ENCODE peak calls at places on chromosomes 2 and 18, in four cellular contexts. One of them, this sample, is unnamed.

GRCh38 chr2:238476258-238476657 is 49.5 kb downstream of the ASB1 start:
- DNase-seq in GM23338: no peak
- DNase-seq in WERI-Rb-1: no peak
- DNase-seq in astrocyte of the cerebellum: no peak
- DNase-seq in this sample: no peak

GRCh38 chr18:38948436-38948835 is 1382.8 kb upstream of the CELF4 start:
- DNase-seq in GM23338: no peak
- DNase-seq in WERI-Rb-1: no peak
- DNase-seq in astrocyte of the cerebellum: no peak
- DNase-seq in this sample: no peak

GRCh38 chr2:106995560-106995959 is 109.6 kb upstream of the ST6GAL2 start:
- DNase-seq in GM23338: no peak
- DNase-seq in WERI-Rb-1: no peak
- DNase-seq in astrocyte of the cerebellum: no peak
- DNase-seq in this sample: no peak

GRCh38 chr2:42286268-42286946 is 74.6 kb downstream of the COX7A2L start:
- DNase-seq in astrocyte of the cerebellum: no peak
- DNase-seq in GM23338: no peak
- DNase-seq in WERI-Rb-1: no peak
- DNase-seq in this sample: no peak

GRCh38 chr2:115654362-115654761 is 1211.9 kb downstream of the DPP10 start:
- DNase-seq in GM23338: no peak
- DNase-seq in WERI-Rb-1: no peak
- DNase-seq in astrocyte of the cerebellum: no peak
- DNase-seq in this sample: no peak

GRCh38 chr18:77108001-77108692 is 24.4 kb downstream of the MBP start:
- DNase-seq in astrocyte of the cerebellum: peak; percentile 50
- DNase-seq in GM23338: no peak
- DNase-seq in WERI-Rb-1: peak; percentile 70
- DNase-seq in this sample: no peak

GRCh38 chr2:30379481-30379880 is 67.6 kb upstream of the LCLAT1 start:
- DNase-seq in astrocyte of the cerebellum: no peak
- DNase-seq in WERI-Rb-1: no peak
- DNase-seq in GM23338: no peak
- DNase-seq in this sample: no peak

GRCh38 chr18:2480536-2480935 is 90.8 kb downstream of the METTL4 start:
- DNase-seq in GM23338: no peak
- DNase-seq in astrocyte of the cerebellum: no peak
- DNase-seq in WERI-Rb-1: no peak
- DNase-seq in this sample: no peak

GRCh38 chr2:67600946-67601345 is 203.8 kb downstream of the ETAA1 start:
- DNase-seq in astrocyte of the cerebellum: no peak
- DNase-seq in WERI-Rb-1: no peak
- DNase-seq in GM23338: no peak
- DNase-seq in this sample: no peak

GRCh38 chr2:1546023-1546591 is 132.8 kb downstream of the TPO start:
- DNase-seq in astrocyte of the cerebellum: peak; percentile 22
- DNase-seq in WERI-Rb-1: peak; percentile 61
- DNase-seq in GM23338: peak; percentile 75
- DNase-seq in this sample: no peak

GRCh38 chr2:215960825-215961224 is 52.5 kb downstream of the MREG start:
- DNase-seq in GM23338: no peak
- DNase-seq in WERI-Rb-1: no peak
- DNase-seq in astrocyte of the cerebellum: no peak
- DNase-seq in this sample: no peak

GRCh38 chr2:215614296-215614695 is 178.4 kb upstream of the FN1 start:
- DNase-seq in astrocyte of the cerebellum: no peak
- DNase-seq in WERI-Rb-1: no peak
- DNase-seq in GM23338: no peak
- DNase-seq in this sample: no peak

GRCh38 chr18:79117380-79117779 is 48.2 kb downstream of the ATP9B start:
- DNase-seq in astrocyte of the cerebellum: no peak
- DNase-seq in GM23338: no peak
- DNase-seq in WERI-Rb-1: no peak
- DNase-seq in this sample: no peak

GRCh38 chr2:160581448-160581847 is 87.8 kb upstream of the RBMS1 start:
- DNase-seq in astrocyte of the cerebellum: no peak
- DNase-seq in GM23338: peak; percentile 68
- DNase-seq in WERI-Rb-1: peak; percentile 29
- DNase-seq in this sample: no peak

GRCh38 chr18:13223341-13224148 is 5.0 kb downstream of the LDLRAD4 start:
- DNase-seq in WERI-Rb-1: peak; percentile 65
- DNase-seq in GM23338: no peak
- DNase-seq in astrocyte of the cerebellum: no peak
- DNase-seq in this sample: no peak

GRCh38 chr18:34492652-34493051 is 217.4 kb upstream of the DTNA start:
- DNase-seq in astrocyte of the cerebellum: no peak
- DNase-seq in GM23338: peak; percentile 60
- DNase-seq in WERI-Rb-1: no peak
- DNase-seq in this sample: no peak

GRCh38 chr2:241901500-241902351 is 32.2 kb downstream of the RTP5 start:
- DNase-seq in WERI-Rb-1: no peak
- DNase-seq in GM23338: peak; percentile 77
- DNase-seq in astrocyte of the cerebellum: no peak
- DNase-seq in this sample: no peak

GRCh38 chr2:109261906-109262631 is 133.1 kb downstream of the SH3RF3 start:
- DNase-seq in astrocyte of the cerebellum: no peak
- DNase-seq in WERI-Rb-1: no peak
- DNase-seq in GM23338: no peak
- DNase-seq in this sample: no peak

GRCh38 chr18:29549759-29550158 is 1372.8 kb upstream of the CDH2 start:
- DNase-seq in astrocyte of the cerebellum: no peak
- DNase-seq in GM23338: no peak
- DNase-seq in WERI-Rb-1: no peak
- DNase-seq in this sample: no peak

GRCh38 chr2:111221701-111222100 is 101.0 kb downstream of the BCL2L11 start:
- DNase-seq in GM23338: no peak
- DNase-seq in astrocyte of the cerebellum: no peak
- DNase-seq in WERI-Rb-1: no peak
- DNase-seq in this sample: no peak

GRCh38 chr18:34942975-34943374 is 98.2 kb upstream of the MAPRE2 start:
- DNase-seq in WERI-Rb-1: no peak
- DNase-seq in GM23338: peak; percentile 43
- DNase-seq in astrocyte of the cerebellum: no peak
- DNase-seq in this sample: no peak

GRCh38 chr18:56402872-56403516 is 235.4 kb downstream of the TXNL1 start:
- DNase-seq in GM23338: no peak
- DNase-seq in astrocyte of the cerebellum: peak; percentile 71
- DNase-seq in WERI-Rb-1: no peak
- DNase-seq in this sample: no peak

GRCh38 chr2:24359701-24360049 is 661 bp downstream of the ITSN2 start:
- DNase-seq in GM23338: peak; percentile 52
- DNase-seq in astrocyte of the cerebellum: no peak
- DNase-seq in WERI-Rb-1: peak; percentile 42
- DNase-seq in this sample: no peak

GRCh38 chr2:111119004-111119846 is 1.5 kb upstream of the BCL2L11 start:
- DNase-seq in WERI-Rb-1: no peak
- DNase-seq in GM23338: peak; percentile 43
- DNase-seq in astrocyte of the cerebellum: no peak
- DNase-seq in this sample: no peak

DNA sequence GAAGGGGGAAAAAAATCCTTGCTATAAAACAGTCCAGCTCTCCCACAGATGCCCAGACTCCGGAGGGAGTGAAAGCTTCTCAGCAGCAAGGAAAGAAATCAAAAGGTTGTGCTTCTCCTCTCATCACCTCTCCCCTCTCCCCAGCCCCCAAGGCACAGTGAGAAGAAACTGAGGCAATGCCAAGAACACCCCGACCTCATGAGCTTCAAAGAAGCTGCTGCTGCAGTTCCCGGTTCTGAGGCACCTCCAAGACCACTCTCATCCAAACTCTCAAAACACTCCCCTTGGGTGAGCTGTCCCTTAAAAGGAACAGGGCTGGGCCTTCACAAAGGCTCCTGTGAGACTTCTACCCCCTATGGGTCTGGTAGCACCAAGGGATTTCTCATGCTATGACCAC is 62.0 kb upstream of the KLF7 start:
- DNase-seq in astrocyte of the cerebellum: no peak
- DNase-seq in GM23338: no peak
- DNase-seq in WERI-Rb-1: no peak
- DNase-seq in this sample: no peak
- H3K4me3 ChIP-seq in astrocyte of the cerebellum: no peak overlapping the region
- H3K4me3 ChIP-seq in GM23338: peak overlapping the region; percentile 18
- H3K4me3 ChIP-seq in WERI-Rb-1: no peak overlapping the region
- H3K4me3 ChIP-seq in this sample: no peak overlapping the region

DNA sequence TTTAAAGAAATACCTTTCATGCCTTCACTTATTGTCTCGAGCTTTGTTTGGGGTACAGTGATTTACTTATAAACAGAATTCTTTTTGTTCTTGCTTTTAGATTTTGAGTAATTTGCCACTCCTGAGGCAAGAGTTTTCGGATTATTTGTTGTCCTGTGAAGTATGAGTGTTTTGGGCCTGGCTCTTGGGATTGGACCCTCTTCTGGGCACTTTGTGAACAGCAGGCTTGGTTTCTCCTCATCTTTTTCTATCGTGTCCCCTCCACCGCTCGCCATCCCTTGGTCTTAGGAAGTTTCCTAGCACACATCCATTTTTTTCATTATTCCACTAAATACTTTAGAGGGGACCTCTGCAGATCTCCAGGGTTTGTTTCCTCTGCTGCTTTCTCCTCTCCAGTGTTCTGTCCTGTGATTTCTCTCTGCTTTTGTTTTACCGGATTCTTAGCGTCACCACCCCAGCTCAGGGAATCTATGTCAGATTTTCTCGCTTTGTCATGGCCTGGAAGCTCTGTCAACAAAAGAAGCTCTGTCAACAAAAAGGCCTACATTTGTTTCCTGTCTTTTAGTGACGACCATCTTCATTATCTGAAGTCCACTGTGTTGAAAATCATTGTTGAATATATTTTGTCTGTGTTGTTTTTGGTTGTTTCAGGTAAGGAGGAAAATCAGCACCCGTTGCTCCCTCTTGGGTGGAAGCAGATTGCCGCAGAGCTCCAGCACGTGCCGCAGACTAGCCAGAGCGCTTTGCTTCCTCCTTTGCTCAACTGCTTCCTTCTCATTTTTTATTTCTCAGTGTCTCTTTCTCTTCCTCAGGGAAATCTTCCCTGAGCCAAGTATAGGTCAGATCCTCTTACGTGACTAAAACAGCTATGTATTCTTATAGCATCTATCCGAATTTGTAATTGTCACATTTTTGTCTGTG is 27.8 kb downstream of the ANKRD62 start:
- DNase-seq in astrocyte of the cerebellum: no peak
- DNase-seq in GM23338: peak; percentile 88
- DNase-seq in WERI-Rb-1: no peak
- DNase-seq in this sample: no peak
- TF ChIP-seq CTCF in astrocyte of the cerebellum: peak; percentile 51
- TF ChIP-seq CTCF in GM23338: peak; percentile 41
- TF ChIP-seq CTCF in WERI-Rb-1: peak; percentile 43
- TF ChIP-seq CTCF in this sample: peak; percentile 40

GRCh38 chr2:211454684-211455083 is 898.3 kb downstream of the CPS1 start:
- DNase-seq in astrocyte of the cerebellum: no peak
- DNase-seq in GM23338: no peak
- DNase-seq in WERI-Rb-1: no peak
- DNase-seq in this sample: no peak
- H3K4me3 ChIP-seq in astrocyte of the cerebellum: no peak overlapping the region
- H3K4me3 ChIP-seq in GM23338: no peak overlapping the region
- H3K4me3 ChIP-seq in WERI-Rb-1: no peak overlapping the region
- H3K4me3 ChIP-seq in this sample: no peak overlapping the region

DNA sequence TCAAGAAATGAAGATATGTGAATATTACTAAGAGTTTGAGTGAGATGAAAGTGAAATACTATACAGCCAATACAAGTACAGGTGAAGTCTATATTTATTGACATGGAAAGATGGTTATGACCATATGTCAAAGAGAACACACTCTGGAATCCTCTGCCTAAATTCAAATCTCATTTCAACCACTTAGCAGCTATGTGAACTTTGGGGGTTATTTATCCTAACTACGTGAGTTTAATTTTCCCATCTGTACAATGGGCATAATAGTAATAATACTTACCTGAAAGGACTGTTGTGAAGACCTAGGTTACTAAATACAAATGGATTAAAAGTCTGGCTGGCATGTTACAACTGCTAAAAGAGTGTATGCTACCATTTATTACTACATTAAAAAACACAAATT is 79.6 kb downstream of the ROCK2 start:
- DNase-seq in GM23338: no peak
- DNase-seq in WERI-Rb-1: no peak
- DNase-seq in astrocyte of the cerebellum: no peak
- DNase-seq in this sample: no peak
- TF ChIP-seq CTCF in GM23338: no peak
- TF ChIP-seq CTCF in WERI-Rb-1: no peak
- TF ChIP-seq CTCF in astrocyte of the cerebellum: no peak
- TF ChIP-seq CTCF in this sample: no peak

GRCh38 chr18:5894613-5895299 is 566 bp downstream of the TMEM200C start:
- DNase-seq in astrocyte of the cerebellum: no peak
- DNase-seq in GM23338: peak; percentile 60
- DNase-seq in WERI-Rb-1: peak; percentile 8
- DNase-seq in this sample: no peak

GRCh38 chr18:5895886-5896740 is 791 bp upstream of the TMEM200C start:
- DNase-seq in GM23338: peak; percentile 74
- DNase-seq in WERI-Rb-1: peak; percentile 23
- DNase-seq in astrocyte of the cerebellum: peak; percentile 16
- DNase-seq in this sample: no peak

GRCh38 chr18:5894215-5894612 is 1.1 kb downstream of the TMEM200C start:
- DNase-seq in astrocyte of the cerebellum: no peak
- DNase-seq in WERI-Rb-1: no peak
- DNase-seq in GM23338: no peak
- DNase-seq in this sample: no peak

GRCh38 chr18:5892772-5893431 is 2.4 kb downstream of the TMEM200C start:
- DNase-seq in WERI-Rb-1: no peak
- DNase-seq in GM23338: no peak
- DNase-seq in astrocyte of the cerebellum: no peak
- DNase-seq in this sample: no peak

GRCh38 chr18:5895300-5895885 is at the start of gene TMEM200C:
- DNase-seq in WERI-Rb-1: peak; percentile 11
- DNase-seq in GM23338: peak; percentile 72
- DNase-seq in astrocyte of the cerebellum: no peak
- DNase-seq in this sample: no peak
- H3K4me3 ChIP-seq in WERI-Rb-1: peak within 1 kb of the TSS; percentile 33
- H3K4me3 ChIP-seq in GM23338: peak within 1 kb of the TSS; percentile 92
- H3K4me3 ChIP-seq in astrocyte of the cerebellum: peak within 1 kb of the TSS; percentile 70
- H3K4me3 ChIP-seq in this sample: peak within 1 kb of the TSS; percentile 31

DNA sequence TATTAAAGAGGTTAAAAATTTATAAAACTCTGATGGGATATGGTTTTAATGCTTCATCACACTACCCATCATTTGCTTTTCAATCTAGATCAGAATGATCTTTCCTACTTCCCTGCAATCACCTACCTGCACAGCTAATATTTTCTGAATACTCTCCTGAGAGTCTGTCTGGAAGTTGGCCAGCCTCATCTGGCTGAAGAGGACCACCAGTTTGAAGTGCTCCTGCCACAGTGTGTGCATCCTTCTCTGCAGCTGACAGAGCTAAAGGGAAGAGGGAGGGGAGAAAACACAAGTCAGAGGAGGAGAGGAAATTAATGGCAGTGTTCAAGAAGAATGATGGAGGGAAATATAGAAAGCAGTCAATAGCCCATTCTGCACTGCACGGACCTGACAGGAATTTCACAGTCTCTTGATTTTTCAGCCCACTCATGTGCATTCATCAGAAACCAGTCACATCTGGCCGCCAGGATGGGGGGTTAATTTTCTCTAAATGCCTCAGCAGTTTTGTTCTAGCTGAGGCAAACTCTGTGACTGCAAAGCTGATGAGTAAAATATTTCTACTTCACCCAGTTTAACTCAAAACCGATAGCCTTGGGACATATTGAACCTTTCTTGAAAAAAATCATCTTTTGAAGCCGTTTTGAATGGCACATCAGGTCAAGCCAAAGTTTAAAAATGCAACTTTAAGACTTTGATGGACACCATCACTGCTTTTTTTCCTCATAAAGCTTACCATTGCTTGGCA is 201.8 kb upstream of the KLHL14 start:
- DNase-seq in WERI-Rb-1: no peak
- DNase-seq in GM23338: peak; percentile 3
- DNase-seq in astrocyte of the cerebellum: no peak
- DNase-seq in this sample: no peak
- TF ChIP-seq CTCF in WERI-Rb-1: no peak
- TF ChIP-seq CTCF in GM23338: no peak
- TF ChIP-seq CTCF in astrocyte of the cerebellum: no peak
- TF ChIP-seq CTCF in this sample: no peak

GRCh38 chr2:96539215-96539920 is 2.8 kb downstream of the ARID5A start:
- DNase-seq in WERI-Rb-1: no peak
- DNase-seq in GM23338: peak; percentile 23
- DNase-seq in astrocyte of the cerebellum: no peak
- DNase-seq in this sample: no peak
- H3K4me3 ChIP-seq in WERI-Rb-1: no peak overlapping the region
- H3K4me3 ChIP-seq in GM23338: peak overlapping the region; percentile 77
- H3K4me3 ChIP-seq in astrocyte of the cerebellum: no peak overlapping the region
- H3K4me3 ChIP-seq in this sample: peak overlapping the region; percentile 90